ENCODE peak calls at places on chromosomes 5 and 9, in nine cellular contexts. D is colonic mucosa, S is endothelial cell, M is endodermal cell, Q is mesenchymal stem cell, H is mammary epithelial cell, N is NCI-H774, W is dorsolateral prefrontal cortex, A is A549. U is an unnamed sample.

GRCh38 chr5:168239325-168239724 is 52.1 kb upstream of the WWC1 start:
- DNase-seq in Q (no peak), W (no peak), D (no peak), N (no peak), H (no peak), M (no peak), S (no peak), A (no peak), U (no peak)

GRCh38 chr9:127397722-127398647 is 1.0 kb downstream of the SLC2A8 start:
- DNase-seq in D (peak), W (no peak), A (peak), S (peak), M (peak), H (peak), Q (peak), N (no peak), U (no peak)

GRCh38 chr5:96146675-96147074 is 185.0 kb upstream of the ELL2 start:
- DNase-seq in N (no peak), M (no peak), W (no peak), D (no peak), S (no peak), Q (peak), H (peak), A (peak), U (no peak)

GRCh38 chr9:120730661-120731514 is 16.6 kb upstream of the MEGF9 start:
- DNase-seq in M (peak), D (no peak), N (no peak), W (no peak), A (no peak), H (peak), Q (peak), S (no peak), U (no peak)

GRCh38 chr9:129774791-129775149 is 21.9 kb upstream of the PTGES start:
- DNase-seq in H (no peak), S (no peak), N (no peak), Q (no peak), W (no peak), A (no peak), M (peak), D (no peak), U (no peak)

GRCh38 chr5:134958755-134959154 is 9.0 kb upstream of the CATSPER3 start:
- DNase-seq in M (peak), S (no peak), Q (peak), D (no peak), W (no peak), H (no peak), A (no peak), N (no peak), U (no peak)

GRCh38 chr9:134549336-134549735 is 92.3 kb upstream of the COL5A1 start:
- DNase-seq in W (no peak), Q (no peak), D (no peak), S (no peak), M (no peak), N (no peak), A (no peak), H (no peak), U (no peak)

GRCh38 chr9:113634597-113635515 is 171.3 kb downstream of the RGS3 start:
- DNase-seq in N (no peak), Q (peak), D (no peak), H (no peak), W (no peak), A (no peak), S (peak), M (peak), U (no peak)

GRCh38 chr9:110814159-110814558 is 145.6 kb downstream of the MUSK start:
- DNase-seq in M (no peak), N (no peak), D (no peak), Q (no peak), H (peak), S (no peak), A (no peak), W (no peak), U (no peak)

GRCh38 chr5:147857302-147858129 is 21.0 kb upstream of the SCGB3A2 start:
- DNase-seq in H (peak), W (peak), Q (peak), D (peak), A (peak), M (peak), S (peak), N (peak), U (no peak)

GRCh38 chr5:151150484-151151262 is 6.9 kb downstream of the ANXA6 start:
- DNase-seq in H (no peak), D (peak), S (peak), Q (peak), N (no peak), A (no peak), W (no peak), M (no peak), U (peak)

GRCh38 chr5:126851441-126852103 is 74.6 kb downstream of the LMNB1 start:
- DNase-seq in M (peak), Q (no peak), A (no peak), W (no peak), N (no peak), H (no peak), D (no peak), S (no peak), U (no peak)

GRCh38 chr5:24566933-24567332 is 77.8 kb downstream of the CDH10 start:
- DNase-seq in Q (no peak), A (no peak), N (no peak), S (no peak), W (no peak), H (no peak), M (no peak), D (no peak), U (no peak)

GRCh38 chr9:1978941-1979340 is 36.2 kb upstream of the SMARCA2 start:
- DNase-seq in W (no peak), Q (no peak), N (no peak), S (no peak), M (no peak), A (no peak), D (peak), H (peak), U (no peak)

GRCh38 chr5:88826959-88827585 is 55.9 kb downstream of the MEF2C start:
- DNase-seq in W (no peak), N (no peak), H (peak), D (peak), Q (peak), A (no peak), S (peak), M (no peak), U (peak)

GRCh38 chr5:158384535-158385421 is 525.8 kb upstream of the CLINT1 start:
- DNase-seq in S (no peak), Q (peak), H (peak), M (no peak), A (peak), W (no peak), D (no peak), N (no peak), U (no peak)

GRCh38 chr9:69546265-69546664 is 125.9 kb downstream of the APBA1 start:
- DNase-seq in D (peak), Q (no peak), H (no peak), N (peak), M (peak), A (peak), W (peak), S (peak), U (no peak)

GRCh38 chr5:113381015-113381326 is 53.8 kb downstream of the TSSK1B start:
- DNase-seq in A (no peak), H (no peak), Q (no peak), S (no peak), D (no peak), N (no peak), M (no peak), W (no peak), U (no peak)

GRCh38 chr9:75892168-75892901 is 1.9 kb downstream of the PCSK5 start:
- DNase-seq in Q (peak), M (peak), N (no peak), S (peak), H (peak), W (no peak), D (peak), A (peak), U (no peak)

GRCh38 chr9:84146893-84147705 is 166.5 kb downstream of the RMI1 start:
- DNase-seq in Q (peak), A (no peak), D (no peak), N (no peak), M (no peak), W (no peak), H (no peak), S (no peak), U (no peak)

GRCh38 chr5:172658391-172658790 is 17.3 kb downstream of the NEURL1B start:
- DNase-seq in M (no peak), A (no peak), D (no peak), H (no peak), Q (no peak), S (no peak), W (no peak), N (no peak), U (no peak)

GRCh38 chr5:132446621-132447020 is 44.0 kb downstream of the IRF1 start:
- DNase-seq in Q (peak), W (peak), N (no peak), M (no peak), S (no peak), A (no peak), D (peak), H (no peak), U (no peak)

GRCh38 chr5:162654661-162655406 is 587.3 kb downstream of the GABRG2 start:
- DNase-seq in H (no peak), S (no peak), N (no peak), M (no peak), A (no peak), W (no peak), D (no peak), Q (no peak), U (no peak)

GRCh38 chr9:33289501-33289900 is 815 bp upstream of the NFX1 start:
- DNase-seq in Q (no peak), S (no peak), D (no peak), N (no peak), M (peak), H (no peak), W (no peak), A (no peak), U (no peak)